ENCODE peak calls at places on chromosome 2, in four cellular contexts. D is PC-3, S is neuronal stem cell, G is K562. A is an unnamed sample. For H3K9me3, the result is how much of the 10 kb centered on the place peaks cover.

GRCh38 chr2:71747573-71747972 is 294.2 kb downstream of the DYSF start:
- DNase-seq in D (peak), S (no peak), G (no peak), A (no peak)

GRCh38 chr2:12487253-12488004 is 229.3 kb upstream of the TRIB2 start:
- DNase-seq in D (no peak), S (no peak), G (no peak), A (no peak)

GRCh38 chr2:236946871-236947270 is 138.8 kb upstream of the COPS8 start:
- DNase-seq in D (no peak), S (no peak), G (no peak), A (peak)

GRCh38 chr2:1653956-1654695 is 90.2 kb downstream of the PXDN start:
- DNase-seq in D (peak), S (no peak), G (no peak), A (peak)

GRCh38 chr2:191645807-191646611 is 31.9 kb upstream of the NABP1 start:
- DNase-seq in D (peak), S (no peak), G (peak), A (no peak)

GRCh38 chr2:134736167-134736885 is 17.5 kb upstream of the TMEM163 start:
- DNase-seq in D (peak), S (peak), G (no peak), A (peak)

GRCh38 chr2:102107741-102108070 is 34.8 kb upstream of the IL1R1 start:
- DNase-seq in D (no peak), S (no peak), G (no peak), A (no peak)

GRCh38 chr2:68475110-68475509 is 7.7 kb downstream of the APLF start:
- DNase-seq in D (peak), S (no peak), G (no peak), A (no peak)

GRCh38 chr2:42142476-42143184 is 26.5 kb upstream of the EML4 start:
- DNase-seq in D (peak), S (no peak), G (no peak), A (peak)

GRCh38 chr2:24881158-24881557 is 38.9 kb downstream of the ADCY3 start:
- DNase-seq in D (no peak), S (no peak), G (no peak), A (no peak)

GRCh38 chr2:61439241-61440002 is 31.5 kb downstream of the USP34 start:
- DNase-seq in D (no peak), S (no peak), G (no peak), A (no peak)

GRCh38 chr2:49837894-49838293 is 683.6 kb upstream of the FSHR start:
- DNase-seq in D (no peak), S (no peak), G (no peak), A (no peak)

GRCh38 chr2:75276093-75277055 is 77.1 kb upstream of the TACR1 start:
- DNase-seq in D (peak), S (no peak), G (no peak), A (peak)

GRCh38 chr2:241844066-241844728 is 14.5 kb downstream of the PDCD1 start:
- DNase-seq in D (peak), S (peak), G (peak), A (peak)

GRCh38 chr2:97745474-97746172 is 32.2 kb downstream of the ZAP70 start:
- DNase-seq in D (no peak), S (no peak), G (peak), A (no peak)

GRCh38 chr2:135790423-135790822 is 46.6 kb downstream of the LCT start:
- DNase-seq in D (no peak), S (no peak), G (peak), A (no peak)

GRCh38 chr2:10757814-10758286 is 36.4 kb downstream of the ATP6V1C2 start:
- DNase-seq in D (no peak), S (no peak), G (no peak), A (no peak)

GRCh38 chr2:239363946-239364637 is 36.7 kb downstream of the HDAC4 start:
- DNase-seq in D (no peak), S (no peak), G (no peak), A (peak)

GRCh38 chr2:136117909-136118818 is at the start of gene CXCR4:
- DNase-seq in D (peak), S (peak), G (peak), A (peak)

GRCh38 chr2:142778289-142778688 is 99.2 kb upstream of the KYNU start:
- DNase-seq in D (peak), S (no peak), G (peak), A (peak)

GRCh38 chr2:175744000-175744399 is 258.1 kb downstream of the LNPK start:
- DNase-seq in D (no peak), S (no peak), G (no peak), A (no peak)

GRCh38 chr2:240248981-240249422 is 108.5 kb upstream of the OTOS start:
- DNase-seq in D (no peak), S (no peak), G (no peak), A (peak)

GRCh38 chr2:44748-45341 is 1.5 kb downstream of the FAM110C start:
- DNase-seq in D (peak), S (no peak), G (no peak), A (peak)

GRCh38 chr2:36530983-36531354 is 67.0 kb downstream of the FEZ2 start:
- DNase-seq in D (no peak), S (no peak), G (no peak), A (no peak)

GRCh38 chr2:96906719-96907404 is 37.0 kb upstream of the SEMA4C start:
- DNase-seq in D (no peak), S (peak), G (no peak), A (peak)

GRCh38 chr2:42523341-42523740 is 29.6 kb upstream of the KCNG3 start:
- DNase-seq in D (no peak), S (no peak), G (no peak), A (no peak)

GRCh38 chr2:109644571-109645275 is 30.6 kb downstream of the SOWAHC start:
- DNase-seq in D (peak), S (no peak), G (no peak), A (peak)

GRCh38 chr2:23711979-23712755 is 214.8 kb downstream of the ATAD2B start:
- DNase-seq in D (no peak), S (peak), G (no peak), A (peak)

GRCh38 chr2:18819566-18819965 is 230.2 kb upstream of the NT5C1B start:
- DNase-seq in D (no peak), S (no peak), G (no peak), A (no peak)

GRCh38 chr2:112621792-112622527 is 23.8 kb upstream of the SLC20A1 start:
- DNase-seq in D (peak), S (no peak), G (no peak), A (peak)

GRCh38 chr2:239216614-239217273 is 184.1 kb downstream of the HDAC4 start:
- DNase-seq in D (no peak), S (no peak), G (no peak), A (no peak)

GRCh38 chr2:131127076-131127475 is 21.9 kb downstream of the PLEKHB2 start:
- DNase-seq in D (no peak), S (no peak), G (no peak), A (no peak)

GRCh38 chr2:218882866-218883366 is 2.3 kb downstream of the WNT10A start:
- DNase-seq in D (peak), S (no peak), G (no peak), A (peak)

GRCh38 chr2:135853401-135853800 is 16.4 kb upstream of the LCT start:
- DNase-seq in D (no peak), S (no peak), G (no peak), A (no peak)

GRCh38 chr2:121561617-121562268 is 31.1 kb downstream of the RNU4ATAC start:
- DNase-seq in D (peak), S (no peak), G (no peak), A (no peak)

GRCh38 chr2:121562269-121563176 is 31.8 kb downstream of the RNU4ATAC start:
- DNase-seq in D (no peak), S (no peak), G (no peak), A (no peak)

GRCh38 chr2:121554998-121555397 is 24.3 kb downstream of the RNU4ATAC start:
- DNase-seq in D (no peak), S (no peak), G (no peak), A (peak)

DNA sequence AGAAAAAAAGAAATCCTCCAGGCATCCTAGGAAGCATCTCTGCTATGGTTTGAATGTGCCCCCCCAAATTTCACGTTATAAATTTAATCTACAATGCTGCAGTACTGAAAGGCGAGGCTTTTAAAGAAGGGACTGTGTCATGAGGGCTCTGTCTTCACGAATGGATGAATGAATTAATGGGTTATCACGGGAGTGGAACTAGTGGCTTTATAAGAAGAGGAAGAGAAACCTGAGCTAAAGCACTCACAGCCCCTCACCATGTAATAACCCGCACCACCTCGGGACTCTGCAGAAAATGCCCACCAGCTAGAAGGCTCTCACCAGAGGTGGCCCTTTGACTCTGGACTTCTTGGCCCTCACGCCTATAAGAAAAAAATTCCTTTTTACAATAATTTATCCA is 27.6 kb downstream of the RNU4ATAC start:
- DNase-seq in D (no peak), S (no peak), G (no peak), A (no peak)
- H3K9ac ChIP-seq in D (no peak), S (no peak), G (no peak), A (no peak)

GRCh38 chr2:27025281-27025800 is 7.4 kb upstream of the TMEM214 start:
- DNase-seq in D (no peak), S (no peak), G (no peak), A (no peak)
- H3K9me3 ChIP-seq in D (under half), S (under half), G (under half), A (under half)

DNA sequence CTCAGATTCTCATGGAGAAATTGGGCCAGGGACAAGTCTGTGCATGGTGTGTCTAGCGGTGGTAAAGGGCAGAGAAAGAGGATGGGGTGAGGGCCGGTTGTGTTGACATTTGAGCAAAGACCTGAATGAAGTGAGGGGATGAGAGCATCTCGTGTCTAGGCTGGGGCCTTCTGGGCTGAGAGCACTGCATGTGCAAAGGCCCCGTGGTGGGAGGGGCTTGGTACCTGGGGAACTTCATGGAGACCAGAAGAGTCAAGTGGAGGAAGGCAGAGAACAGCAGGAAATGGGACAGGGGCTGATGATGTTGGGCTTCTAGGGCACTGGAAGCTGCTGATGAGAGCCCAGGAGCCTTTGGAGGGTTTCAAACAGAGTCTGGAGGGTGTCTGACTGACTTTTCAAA is 76.8 kb downstream of the SH3BP4 start:
- DNase-seq in D (no peak), S (no peak), G (no peak), A (no peak)
- H3K9ac ChIP-seq in D (no peak), S (no peak), G (no peak), A (no peak)

DNA sequence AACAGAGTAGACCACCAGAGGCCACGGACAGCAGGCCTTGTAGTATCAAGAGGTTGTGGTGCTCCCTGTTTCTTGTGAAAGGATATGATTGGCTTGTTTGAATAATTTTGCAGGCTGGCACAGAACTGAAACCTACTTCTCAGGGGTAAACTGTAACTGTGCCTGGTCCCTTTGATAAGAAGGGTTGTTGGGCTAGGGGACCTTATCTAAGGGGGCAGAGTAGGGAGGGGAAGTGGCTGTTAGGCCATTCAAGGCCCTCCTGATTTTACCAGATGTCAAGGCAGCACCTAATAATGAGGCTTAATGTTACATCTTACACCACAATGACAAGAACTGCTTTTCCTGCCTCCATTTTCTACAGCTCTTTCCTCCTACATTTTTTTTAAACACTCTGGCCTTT is 45.6 kb downstream of the GPR39 start:
- DNase-seq in D (no peak), S (no peak), G (peak), A (no peak)
- H3K9me3 ChIP-seq in D (under half), S (under half), G (under half), A (under half)